ENCODE peak calls at places on chromosome 19, in five cellular contexts. B is GM10248, A is progenitor cell of endocrine pancreas, N is HFF-Myc, E is Peyer's patch. Y is an unnamed sample.
A peak's percentile ranks its signal among the peaks of the same experiment; 100 is the strongest.

GRCh38 chr19:33947565-33947964 is 150.9 kb downstream of the KCTD15 start:
- DNase-seq in B (no peak), A (no peak), N (no peak), E (no peak), Y (no peak)

GRCh38 chr19:9615828-9616227 is 5.2 kb downstream of the ZNF561 start:
- DNase-seq in B (no peak), A (no peak), N (no peak), E (no peak), Y (no peak)

GRCh38 chr19:58407658-58408151 is 744 bp upstream of the ZNF584 start:
- DNase-seq in B (no peak), A (no peak), N (no peak), E (no peak), Y (no peak)

GRCh38 chr19:46555684-46556083 is 45.4 kb upstream of the CALM3 start:
- DNase-seq in B (no peak), A (no peak), N (no peak), E (no peak), Y (no peak)

GRCh38 chr19:2415281-2415972 is 12.0 kb downstream of the TIMM13 start:
- DNase-seq in B (no peak), A (no peak), N (no peak), E (no peak), Y (no peak)

GRCh38 chr19:33302175-33302973 is at the start of gene CEBPA:
- DNase-seq in B (peak; percentile 87), A (peak; percentile 81), N (no peak), E (peak; percentile 51), Y (peak; percentile 32)

GRCh38 chr19:55703790-55704215 is 28.8 kb downstream of the EPN1 start:
- DNase-seq in B (peak; percentile 42), A (no peak), N (no peak), E (peak; percentile 25), Y (no peak)

GRCh38 chr19:40493778-40494177 is 27.0 kb downstream of the SPTBN4 start:
- DNase-seq in B (no peak), A (no peak), N (no peak), E (no peak), Y (no peak)

GRCh38 chr19:39104104-39104708 is 20.0 kb downstream of the ACP7 start:
- DNase-seq in B (no peak), A (no peak), N (no peak), E (no peak), Y (no peak)

GRCh38 chr19:16462757-16463250 is 9.0 kb downstream of the EPS15L1 start:
- DNase-seq in B (no peak), A (no peak), N (no peak), E (no peak), Y (no peak)

GRCh38 chr19:54905908-54906511 is at the start of gene NCR1:
- DNase-seq in B (no peak), A (no peak), N (no peak), E (no peak), Y (no peak)

GRCh38 chr19:12884926-12885748 is 1.9 kb downstream of the KLF1 start:
- DNase-seq in B (peak; percentile 80), A (peak; percentile 79), N (no peak), E (peak; percentile 89), Y (no peak)

GRCh38 chr19:41223431-41224234 is 4.6 kb downstream of the AXL start:
- DNase-seq in B (no peak), A (no peak), N (peak; percentile 83), E (no peak), Y (no peak)

GRCh38 chr19:40799558-40800338 is 757 bp downstream of the EGLN2 start:
- DNase-seq in B (peak; percentile 50), A (no peak), N (no peak), E (peak; percentile 43), Y (no peak)

GRCh38 chr19:30718728-30719127 is 346.5 kb downstream of the ZNF536 start:
- DNase-seq in B (no peak), A (no peak), N (no peak), E (no peak), Y (no peak)

GRCh38 chr19:45884682-45885555 is 1.0 kb downstream of the IRF2BP1 start:
- DNase-seq in B (peak; percentile 46), A (no peak), N (no peak), E (no peak), Y (no peak)

DNA sequence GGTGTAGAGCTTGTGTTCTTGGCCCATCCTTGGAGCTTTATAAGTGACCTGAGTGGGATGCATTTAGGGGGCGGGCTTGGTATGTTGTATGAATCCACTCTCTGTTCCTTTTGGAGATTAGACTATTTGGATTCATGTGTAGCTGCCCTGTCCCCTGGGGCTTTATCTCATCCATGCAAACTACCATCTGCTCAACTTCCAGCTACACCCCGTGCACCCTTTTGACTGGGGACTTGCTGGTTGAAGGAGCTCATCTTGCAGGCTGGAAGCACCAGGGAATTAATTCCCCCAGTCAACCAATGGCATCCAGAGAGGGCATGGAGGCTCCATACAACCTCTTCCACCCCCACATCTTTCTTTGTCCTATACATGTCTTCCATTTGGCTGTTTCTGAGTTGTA is 6.1 kb downstream of the CLEC4M start:
- DNase-seq in B (no peak), A (no peak), N (no peak), E (no peak), Y (no peak)
- TF ChIP-seq CTCF in B (no peak), A (no peak), N (no peak), E (no peak), Y (no peak)

DNA sequence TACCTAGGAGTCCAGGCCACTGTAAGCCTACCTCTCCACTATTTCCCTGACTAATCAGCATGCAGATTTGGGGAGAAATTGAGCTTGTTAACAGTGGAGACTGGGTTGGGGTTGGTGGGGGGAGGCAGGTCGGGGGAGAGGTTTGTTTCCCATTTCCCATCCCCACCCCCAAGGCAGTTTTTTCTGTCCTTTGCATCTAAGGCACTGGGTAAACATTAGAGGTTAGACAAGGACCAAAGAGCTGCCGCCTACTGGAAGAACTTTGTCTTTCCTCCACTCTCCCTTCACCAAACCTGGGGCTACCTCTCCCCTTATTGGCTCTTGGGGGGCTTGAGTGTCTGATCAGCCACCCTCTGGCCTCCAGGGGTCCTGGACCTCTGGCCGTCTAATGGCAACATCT is 953 bp downstream of the KCNN4 start:
- DNase-seq in B (peak; percentile 72), A (no peak), N (no peak), E (no peak), Y (no peak)
- TF ChIP-seq CTCF in B (peak; percentile 45), A (no peak), N (no peak), E (peak; percentile 30), Y (no peak)

GRCh38 chr19:5000120-5000611 is 31.3 kb downstream of the KDM4B start:
- DNase-seq in B (no peak), A (no peak), N (no peak), E (no peak), Y (no peak)

GRCh38 chr19:5003781-5004180 is 34.9 kb downstream of the KDM4B start:
- DNase-seq in B (no peak), A (no peak), N (no peak), E (no peak), Y (no peak)

GRCh38 chr19:5005096-5005495 is 36.2 kb downstream of the KDM4B start:
- DNase-seq in B (no peak), A (no peak), N (no peak), E (no peak), Y (no peak)

GRCh38 chr19:5001547-5002131 is 32.7 kb downstream of the KDM4B start:
- DNase-seq in B (peak; percentile 58), A (no peak), N (peak; percentile 81), E (no peak), Y (peak; percentile 79)

GRCh38 chr19:5002143-5002542 is 33.2 kb downstream of the KDM4B start:
- DNase-seq in B (no peak), A (no peak), N (peak; percentile 27), E (no peak), Y (no peak)
- TF ChIP-seq CTCF in B (no peak), A (no peak), N (no peak), E (no peak), Y (no peak)

GRCh38 chr19:916645-917322 is 349 bp upstream of the KISS1R start:
- DNase-seq in B (no peak), A (no peak), N (no peak), E (no peak), Y (no peak)

GRCh38 chr19:918152-918437 is 962 bp downstream of the KISS1R start:
- DNase-seq in B (no peak), A (no peak), N (no peak), E (no peak), Y (no peak)

GRCh38 chr19:919157-920050 is 2.3 kb downstream of the KISS1R start:
- DNase-seq in B (no peak), A (no peak), N (no peak), E (peak; percentile 61), Y (no peak)

GRCh38 chr19:918481-919156 is 1.5 kb downstream of the KISS1R start:
- DNase-seq in B (no peak), A (no peak), N (no peak), E (peak; percentile 52), Y (no peak)

DNA sequence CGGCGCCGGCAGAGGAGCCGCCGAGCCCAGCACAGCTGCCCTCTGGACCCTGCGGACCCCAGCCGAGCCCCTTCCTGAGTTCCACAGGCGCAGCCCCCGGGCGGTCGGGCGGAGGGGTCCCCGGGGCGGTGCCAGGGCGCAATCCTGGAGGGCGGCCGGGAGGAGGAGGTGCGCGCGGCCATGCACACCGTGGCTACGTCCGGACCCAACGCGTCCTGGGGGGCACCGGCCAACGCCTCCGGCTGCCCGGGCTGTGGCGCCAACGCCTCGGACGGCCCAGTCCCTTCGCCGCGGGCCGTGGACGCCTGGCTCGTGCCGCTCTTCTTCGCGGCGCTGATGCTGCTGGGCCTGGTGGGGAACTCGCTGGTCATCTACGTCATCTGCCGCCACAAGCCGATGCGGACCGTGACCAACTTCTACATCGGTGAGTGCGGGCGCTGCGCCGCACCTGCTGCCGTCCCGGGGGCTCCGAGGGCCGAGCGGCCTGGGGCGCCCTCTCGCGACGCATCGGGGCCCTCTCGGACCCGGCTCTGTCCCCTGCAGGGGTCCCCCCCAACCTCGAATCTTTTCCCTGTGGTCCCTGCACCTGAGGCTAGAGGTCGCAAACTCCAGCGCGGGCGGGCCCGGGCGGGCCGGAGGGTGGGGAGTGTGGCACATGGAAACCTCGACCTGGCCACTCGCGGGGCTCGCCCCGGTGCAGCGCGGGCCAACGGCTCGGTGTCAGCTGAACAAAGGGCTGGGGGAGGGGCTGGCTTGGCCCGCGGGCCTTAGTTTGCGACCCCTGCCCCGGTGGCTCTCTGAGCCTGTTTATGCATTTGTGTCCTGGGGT is at the start of gene KISS1R:
- DNase-seq in B (peak; percentile 74), A (peak; percentile 73), N (no peak), E (peak; percentile 71), Y (no peak)
- TF ChIP-seq CTCF in B (peak; percentile 72), A (peak; percentile 84), N (peak; percentile 54), E (peak; percentile 42), Y (peak; percentile 28)

GRCh38 chr19:19626516-19627441 is 1.2 kb downstream of the LPAR2 start:
- DNase-seq in B (no peak), A (no peak), N (no peak), E (no peak), Y (no peak)
- TF ChIP-seq CTCF in B (no peak), A (no peak), N (no peak), E (no peak), Y (no peak)

DNA sequence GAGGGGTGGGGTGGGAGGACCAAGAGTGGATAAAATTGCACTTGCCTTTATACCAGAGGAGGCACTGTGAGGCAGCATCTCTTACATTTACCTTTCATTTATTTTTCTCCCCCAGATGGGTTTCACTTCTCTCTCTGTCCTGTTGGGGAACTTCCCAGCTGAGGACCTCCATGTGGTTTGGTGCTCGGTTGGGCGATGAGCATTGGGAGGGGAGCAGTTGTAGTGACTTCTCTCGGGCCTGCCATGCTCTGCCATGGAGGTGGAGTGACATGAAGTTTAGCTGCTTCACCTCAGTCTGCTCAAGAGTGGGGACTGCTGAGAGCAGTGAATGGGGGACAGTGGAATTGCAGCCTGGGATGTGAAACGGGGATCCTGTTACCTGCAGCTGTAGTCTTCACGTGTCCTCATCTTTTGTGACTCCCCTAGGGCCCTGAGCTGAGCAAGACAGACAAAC is 23.1 kb upstream of the CXCL17 start:
- DNase-seq in B (peak; percentile 83), A (no peak), N (no peak), E (peak; percentile 62), Y (no peak)
- TF ChIP-seq CTCF in B (peak; percentile 42), A (no peak), N (no peak), E (no peak), Y (no peak)

Y was measured in AG09319.